ENCODE peak calls at places on chromosomes 6 and 20, in five cellular contexts. Z is HL-60, F is upper lobe of left lung, D is esophagus muscularis mucosa, K is stomach. T is an unnamed sample.

GRCh38 chr6:39301606-39302005 is 12.6 kb downstream of the KCNK17 start:
- DNase-seq in F (no peak), Z (no peak), D (no peak), K (no peak), T (no peak)

GRCh38 chr6:151490996-151491395 is 2.8 kb upstream of the CCDC170 start:
- DNase-seq in K (no peak), Z (no peak), D (no peak), F (no peak), T (no peak)

GRCh38 chr6:169724554-169725269 is 412 bp upstream of the PHF10 start:
- DNase-seq in D (peak), K (peak), Z (peak), F (peak), T (peak)

GRCh38 chr6:95091823-95092436 is 485.4 kb upstream of the MANEA start:
- DNase-seq in D (no peak), K (no peak), F (no peak), Z (no peak), T (no peak)

GRCh38 chr6:138129190-138129589 is 22.0 kb upstream of the PERP start:
- DNase-seq in F (no peak), Z (no peak), K (no peak), D (no peak), T (no peak)

GRCh38 chr6:15744824-15745402 is 82.1 kb upstream of the DTNBP1 start:
- DNase-seq in Z (peak), F (no peak), K (no peak), D (peak), T (no peak)

GRCh38 chr20:47574616-47575401 is 73.1 kb downstream of the NCOA3 start:
- DNase-seq in Z (peak), K (no peak), D (no peak), F (no peak), T (no peak)

GRCh38 chr20:64136004-64136710 is 28.1 kb upstream of the MYT1 start:
- DNase-seq in K (no peak), Z (no peak), F (peak), D (no peak), T (peak)

GRCh38 chr6:148231572-148231971 is 111.1 kb upstream of the SASH1 start:
- DNase-seq in K (no peak), Z (no peak), D (no peak), F (no peak), T (no peak)

GRCh38 chr6:34237722-34238506 is 1.2 kb downstream of the HMGA1 start:
- DNase-seq in F (peak), K (no peak), D (peak), Z (peak), T (peak)

GRCh38 chr20:29086938-29087337 is 2170.5 kb upstream of the DEFB115 start:
- DNase-seq in F (no peak), D (no peak), K (no peak), Z (no peak), T (peak)

GRCh38 chr20:58059145-58059544 is 169.3 kb downstream of the ANKRD60 start:
- DNase-seq in D (peak), Z (no peak), K (no peak), F (peak), T (no peak)

GRCh38 chr6:41740366-41741162 is 5.2 kb upstream of the TFEB start:
- DNase-seq in F (no peak), D (no peak), Z (no peak), K (peak), T (no peak)

GRCh38 chr6:166317261-166318212 is 9.3 kb upstream of the PRR18 start:
- DNase-seq in F (no peak), Z (no peak), D (no peak), K (no peak), T (no peak)

GRCh38 chr6:140660295-140660694 is 1285.8 kb upstream of the CITED2 start:
- DNase-seq in D (no peak), Z (no peak), F (no peak), K (no peak), T (no peak)

GRCh38 chr20:46746972-46747371 is 37.5 kb downstream of the SLC2A10 start:
- DNase-seq in Z (no peak), K (no peak), D (no peak), F (no peak), T (no peak)

GRCh38 chr20:1513801-1514200 is 22.6 kb upstream of the SIRPB2 start:
- DNase-seq in D (peak), K (no peak), F (no peak), Z (no peak), T (no peak)

GRCh38 chr6:11008821-11009220 is 35.3 kb downstream of the ELOVL2 start:
- DNase-seq in D (no peak), K (no peak), Z (no peak), F (no peak), T (no peak)

GRCh38 chr6:21137708-21138358 is 455.7 kb upstream of the SOX4 start:
- DNase-seq in Z (no peak), F (no peak), K (no peak), D (no peak), T (no peak)

GRCh38 chr6:89251976-89252375 is 34.8 kb upstream of the GABRR1 start:
- DNase-seq in K (no peak), Z (no peak), F (no peak), D (peak), T (no peak)

GRCh38 chr20:5714261-5715041 is 35.8 kb upstream of the SHLD1 start:
- DNase-seq in Z (peak), K (no peak), D (no peak), F (no peak), T (no peak)

GRCh38 chr6:106847116-106847515 is 127.4 kb downstream of the CD24 start:
- DNase-seq in K (no peak), Z (no peak), D (no peak), F (no peak), T (no peak)

GRCh38 chr6:28474441-28475219 is 31.3 kb upstream of the ZSCAN23 start:
- DNase-seq in F (no peak), D (no peak), K (no peak), Z (peak), T (no peak)

GRCh38 chr6:80454661-80455365 is 348.3 kb downstream of the BCKDHB start:
- DNase-seq in F (no peak), K (no peak), Z (no peak), D (no peak), T (no peak)

GRCh38 chr6:38352636-38353035 is 287.1 kb downstream of the BTBD9 start:
- DNase-seq in Z (no peak), F (no peak), D (no peak), K (no peak), T (no peak)

GRCh38 chr6:43978473-43979360 is 148.5 kb downstream of the MRPL14 start:
- DNase-seq in Z (no peak), F (peak), D (no peak), K (no peak), T (no peak)

GRCh38 chr20:36645998-36646397 is at the start of gene SLA2:
- DNase-seq in Z (peak), D (no peak), F (peak), K (peak), T (peak)

GRCh38 chr6:42462474-42462972 is 10.8 kb upstream of the TRERF1 start:
- DNase-seq in K (no peak), F (no peak), Z (no peak), D (no peak), T (no peak)

GRCh38 chr6:117513778-117514371 is 31.4 kb downstream of the DCBLD1 start:
- DNase-seq in Z (no peak), F (no peak), K (no peak), D (no peak), T (no peak)

GRCh38 chr6:119647309-119647708 is 297.7 kb upstream of the MAN1A1 start:
- DNase-seq in Z (no peak), D (no peak), K (no peak), F (no peak), T (no peak)

GRCh38 chr20:58349586-58349985 is 39.4 kb upstream of the VAPB start:
- DNase-seq in F (no peak), Z (no peak), K (no peak), D (no peak), T (no peak)

GRCh38 chr6:167106401-167106800 is 16.5 kb upstream of the CCR6 start:
- DNase-seq in F (no peak), Z (no peak), K (no peak), D (no peak), T (no peak)

DNA sequence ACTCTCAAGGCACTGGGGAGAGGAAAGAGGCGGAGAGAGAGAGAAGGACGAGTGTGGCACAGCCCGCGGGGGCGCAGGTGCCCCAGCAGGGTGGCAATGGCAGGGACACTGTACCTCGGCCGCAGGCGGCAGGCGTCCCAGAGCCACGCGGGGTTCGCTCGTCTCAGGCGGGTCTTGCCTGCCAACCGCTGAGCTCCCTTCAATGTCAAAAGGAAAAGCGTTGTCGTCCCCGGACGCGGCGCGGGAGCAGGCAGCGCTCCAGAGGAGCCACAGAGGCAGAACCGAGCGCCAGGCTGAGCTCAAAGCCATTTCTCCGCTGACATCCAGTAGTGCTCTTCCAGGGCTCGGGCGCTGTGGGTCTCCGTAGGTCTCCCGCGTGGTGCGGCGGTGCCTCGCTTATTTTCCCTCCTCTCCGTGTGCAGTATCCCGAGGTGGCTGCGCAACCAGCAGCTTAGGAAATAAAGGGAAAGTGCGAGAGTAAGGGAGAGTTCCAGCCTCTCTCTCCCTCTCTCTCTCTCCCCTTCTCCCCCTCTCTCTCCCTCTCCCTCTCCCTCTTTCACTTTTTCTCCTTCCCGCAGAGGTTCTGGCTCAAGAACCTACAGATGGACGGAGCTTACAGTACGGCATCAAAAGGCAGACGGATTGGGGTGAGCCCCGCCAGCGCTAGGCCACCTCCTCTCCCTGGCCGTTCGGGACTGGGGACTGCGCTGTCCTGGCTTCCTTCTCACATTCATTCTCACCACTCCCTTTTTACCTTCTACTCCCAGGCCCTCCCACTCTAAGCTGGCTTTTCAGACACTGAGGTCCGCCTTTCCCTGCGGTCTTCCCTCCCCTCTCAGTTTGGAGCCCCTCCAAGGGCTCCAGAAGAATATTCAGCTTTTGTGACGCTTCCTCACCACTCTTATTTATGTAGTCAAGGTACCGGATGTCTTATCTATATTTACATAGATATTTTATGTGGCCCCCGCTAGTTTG is at the start of gene LAMA4:
- DNase-seq in K (peak), D (peak), Z (peak), F (peak), T (peak)
- TF ChIP-seq POLR2AphosphoS5 in K (peak), D (peak), Z (no peak), F (peak), T (peak)

GRCh38 chr6:30829639-30830250 is 54.6 kb upstream of the DDR1 start:
- DNase-seq in Z (no peak), F (no peak), D (no peak), K (no peak), T (no peak)

GRCh38 chr6:30832864-30833263 is 51.5 kb upstream of the DDR1 start:
- DNase-seq in F (no peak), K (no peak), D (no peak), Z (no peak), T (no peak)

GRCh38 chr6:30828027-30828962 is 56.0 kb upstream of the DDR1 start:
- DNase-seq in K (peak), Z (peak), F (peak), D (peak), T (peak)

GRCh38 chr6:30829016-30829415 is 55.3 kb upstream of the DDR1 start:
- DNase-seq in F (no peak), D (no peak), Z (no peak), K (no peak), T (no peak)

DNA sequence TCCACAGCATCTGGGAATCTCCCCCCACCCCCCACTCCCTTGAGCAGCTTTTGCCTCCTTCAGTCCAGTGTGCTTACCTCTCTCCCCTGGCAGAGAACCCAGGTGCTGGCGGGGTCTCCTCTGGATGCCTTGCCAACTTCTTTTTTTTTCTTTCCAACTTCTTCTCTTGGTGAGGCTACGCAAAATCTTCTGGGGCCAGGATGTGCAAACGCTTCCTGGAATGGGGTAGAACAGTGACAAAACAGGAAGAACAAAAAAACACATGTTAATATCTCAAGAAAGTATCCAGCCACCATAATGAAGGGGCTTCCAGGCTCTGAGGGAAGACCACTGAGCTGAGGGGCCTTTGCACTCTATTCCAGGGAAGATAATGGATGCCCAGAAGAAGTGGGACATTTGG is 53.9 kb upstream of the DDR1 start:
- DNase-seq in Z (peak), D (no peak), K (no peak), F (peak), T (no peak)
- H3K27ac ChIP-seq in Z (peak), D (peak), K (peak), F (peak), T (peak)

DNA sequence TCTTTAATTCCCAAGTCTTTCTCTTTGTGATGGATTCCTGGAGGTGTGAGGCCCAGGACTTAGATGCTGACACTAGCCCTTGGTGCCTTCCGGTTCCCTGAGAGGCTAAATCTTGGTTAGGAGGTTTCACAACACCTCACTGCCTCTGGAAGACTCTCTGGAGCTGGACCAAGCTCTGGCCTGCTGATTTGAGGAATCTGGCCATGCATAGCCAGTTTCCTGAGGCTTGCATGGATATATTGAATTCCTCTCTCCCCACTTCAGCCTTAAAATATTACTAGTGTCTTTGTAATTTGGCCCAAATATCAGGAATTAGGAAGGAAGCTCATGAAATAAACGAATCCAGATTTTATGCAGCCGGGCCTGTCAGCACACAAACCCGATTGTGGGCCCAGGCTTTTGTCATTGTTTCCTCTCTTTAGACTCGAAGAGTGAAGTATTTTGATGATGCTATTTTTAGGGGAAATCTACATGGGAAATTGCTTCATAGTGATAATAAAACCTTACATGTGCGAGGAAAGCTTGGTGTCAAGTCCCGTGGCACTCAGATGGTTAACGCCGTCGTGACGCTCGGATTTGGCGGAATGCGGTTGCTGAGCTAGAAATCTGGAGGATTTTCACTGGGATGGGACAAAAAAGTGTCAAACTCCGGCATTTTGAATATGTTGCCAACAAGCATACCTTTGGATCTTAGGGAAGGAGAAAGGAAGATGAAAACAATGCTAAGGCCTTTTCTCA is 144.4 kb downstream of the PHACTR3 start:
- DNase-seq in Z (no peak), K (no peak), D (no peak), F (no peak), T (peak)
- H3K4me3 ChIP-seq in Z (no peak), K (no peak), D (no peak), F (no peak), T (no peak)

GRCh38 chr20:13690948-13691347 is 52.2 kb upstream of the TASP1 start:
- DNase-seq in K (no peak), Z (no peak), F (no peak), D (no peak), T (no peak)
- TF ChIP-seq POLR2AphosphoS5 in K (no peak), Z (no peak), F (no peak), D (no peak), T (no peak)

GRCh38 chr6:3209114-3210023 is 18.1 kb downstream of the TUBB2B start:
- DNase-seq in D (no peak), Z (no peak), F (peak), K (peak), T (no peak)
- H3K27ac ChIP-seq in D (peak), Z (no peak), F (no peak), K (no peak), T (no peak)

GRCh38 chr6:26027491-26028211 is 59.6 kb upstream of the HFE start:
- DNase-seq in K (no peak), F (no peak), D (no peak), Z (no peak), T (no peak)
- H3K4me3 ChIP-seq in K (peak), F (peak), D (peak), Z (peak), T (peak)

T was measured in spleen.